ENCODE peak calls at places on chromosomes 4 and X, in seven cellular contexts. S is mammary epithelial cell, W is SK-N-SH, Y is keratinocyte, U is PC-9, T is fibroblast of lung, C is PC-3. J is an unnamed sample.
A peak's percentile ranks its signal among the peaks of the same experiment; 100 is the strongest.

GRCh38 chr4:25861951-25862410 is 807 bp downstream of the SEL1L3 start:
- DNase-seq in S (no peak), W (no peak), Y (no peak), U (peak; percentile 28), T (peak; percentile 28), C (peak; percentile 49), J (peak; percentile 95)

GRCh38 chr4:128827280-128827679 is 17.8 kb downstream of the JADE1 start:
- DNase-seq in S (no peak), W (no peak), Y (no peak), U (no peak), T (no peak), C (no peak), J (no peak)

GRCh38 chrX:12961191-12961718 is 13.7 kb upstream of the TMSB4X start:
- DNase-seq in S (peak; percentile 62), W (no peak), Y (no peak), U (no peak), T (no peak), C (no peak), J (no peak)

GRCh38 chrX:153797415-153798015 is 3.0 kb downstream of the SSR4 start:
- DNase-seq in S (no peak), W (no peak), Y (no peak), U (no peak), T (no peak), C (no peak), J (no peak)

GRCh38 chrX:27057883-27058282 is 405.3 kb downstream of the PPP4R3C start:
- DNase-seq in S (no peak), W (no peak), Y (no peak), U (no peak), T (no peak), C (no peak), J (no peak)

GRCh38 chr4:188781655-188782054 is 642.4 kb downstream of the TRIML1 start:
- DNase-seq in S (no peak), W (peak; percentile 16), Y (no peak), U (no peak), T (peak; percentile 22), C (peak; percentile 13), J (no peak)

GRCh38 chr4:8230033-8230432 is 30.9 kb downstream of the SH3TC1 start:
- DNase-seq in S (no peak), W (no peak), Y (no peak), U (no peak), T (no peak), C (no peak), J (no peak)

GRCh38 chrX:274904-275475 is 6.2 kb upstream of the PLCXD1 start:
- DNase-seq in S (no peak), W (no peak), Y (no peak), U (no peak), T (no peak), C (no peak), J (peak; percentile 45)

GRCh38 chr4:95114521-95114920 is 356.8 kb downstream of the BMPR1B start:
- DNase-seq in S (no peak), W (no peak), Y (no peak), U (no peak), T (no peak), C (peak; percentile 65), J (no peak)

GRCh38 chr4:129641179-129641578 is 545.2 kb downstream of the C4orf33 start:
- DNase-seq in S (peak; percentile 29), W (peak; percentile 13), Y (no peak), U (peak; percentile 29), T (peak; percentile 51), C (peak; percentile 67), J (no peak)

GRCh38 chr4:100657187-100657586 is 139.4 kb upstream of the EMCN start:
- DNase-seq in S (peak; percentile 27), W (no peak), Y (no peak), U (no peak), T (no peak), C (no peak), J (no peak)

GRCh38 chrX:17613979-17614572 is 123.2 kb upstream of the SCML1 start:
- DNase-seq in S (peak; percentile 76), W (no peak), Y (no peak), U (peak; percentile 43), T (peak; percentile 66), C (peak; percentile 59), J (no peak)

GRCh38 chrX:45140812-45141211 is 59.9 kb downstream of the DIPK2B start:
- DNase-seq in S (no peak), W (no peak), Y (no peak), U (no peak), T (no peak), C (no peak), J (no peak)

GRCh38 chrX:9759340-9759739 is 6.3 kb downstream of the GPR143 start:
- DNase-seq in S (no peak), W (no peak), Y (no peak), U (no peak), T (no peak), C (no peak), J (no peak)

GRCh38 chrX:9770319-9770718 is 4.7 kb upstream of the GPR143 start:
- DNase-seq in S (peak; percentile 15), W (no peak), Y (no peak), U (no peak), T (no peak), C (peak; percentile 58), J (no peak)

GRCh38 chrX:9767375-9767774 is 1.7 kb upstream of the GPR143 start:
- DNase-seq in S (no peak), W (no peak), Y (no peak), U (no peak), T (no peak), C (no peak), J (no peak)

GRCh38 chrX:9765737-9766098 is at the start of gene GPR143:
- DNase-seq in S (no peak), W (no peak), Y (no peak), U (no peak), T (no peak), C (no peak), J (peak; percentile 76)

GRCh38 chrX:9765072-9765736 is 443 bp downstream of the GPR143 start:
- DNase-seq in S (no peak), W (no peak), Y (no peak), U (no peak), T (no peak), C (no peak), J (no peak)
- H3K4me2 ChIP-seq in S (no peak overlapping the region), W (no peak overlapping the region), Y (no peak overlapping the region), U (no peak overlapping the region), T (no peak overlapping the region), C (no peak overlapping the region), J (no peak overlapping the region)

DNA sequence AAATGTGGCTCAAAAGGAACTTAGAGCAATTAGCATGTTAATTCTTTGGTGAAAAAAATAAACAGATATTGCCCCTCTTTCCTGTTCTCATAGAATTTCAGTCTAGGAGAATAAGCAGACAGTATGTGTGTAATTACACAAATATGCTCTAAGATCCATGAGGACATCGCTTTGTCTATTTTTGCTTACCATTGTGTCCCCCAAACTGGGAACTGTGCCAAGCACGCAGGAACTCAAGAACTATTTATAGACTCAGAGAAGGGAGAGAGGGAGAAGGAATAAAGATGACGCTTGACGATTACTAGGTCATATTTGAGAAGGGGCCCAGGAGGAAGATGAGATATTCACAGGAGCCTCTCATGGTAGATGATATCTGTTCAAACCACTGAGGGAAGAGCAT is 692.6 kb downstream of the RAB28 start:
- DNase-seq in S (no peak), W (no peak), Y (no peak), U (no peak), T (no peak), C (no peak), J (no peak)
- H3K4me3 ChIP-seq in S (no peak overlapping the region), W (no peak overlapping the region), Y (no peak overlapping the region), U (no peak overlapping the region), T (no peak overlapping the region), C (no peak overlapping the region), J (no peak overlapping the region)

DNA sequence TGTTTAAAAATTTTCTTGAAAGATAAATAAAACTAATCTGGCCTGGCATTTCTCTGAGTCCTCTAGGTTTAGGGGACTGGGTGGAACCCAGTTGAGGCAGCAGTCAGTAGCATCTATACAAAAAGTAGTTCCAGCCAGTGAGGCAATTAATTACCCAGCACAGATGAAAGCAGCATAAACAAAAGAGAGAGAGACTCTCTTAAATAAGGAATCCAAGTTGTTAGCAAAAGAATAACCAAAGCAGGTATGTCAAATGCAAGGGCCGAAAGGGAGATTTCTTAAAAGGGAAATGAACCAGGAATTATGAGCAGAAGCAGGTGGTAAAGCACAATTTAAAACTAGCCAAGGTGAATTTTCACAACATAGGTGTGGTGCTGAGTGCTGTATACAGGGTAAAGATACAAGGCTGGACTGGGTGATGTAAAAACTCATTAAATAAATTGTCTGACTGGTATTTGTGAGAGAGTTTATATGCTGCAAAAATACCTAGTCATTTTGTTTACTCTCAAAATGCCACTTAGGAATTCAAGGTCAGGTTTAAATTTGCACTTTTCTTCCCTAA is 94.6 kb upstream of the GALNT7 start:
- DNase-seq in S (no peak), W (no peak), Y (no peak), U (no peak), T (no peak), C (no peak), J (no peak)
- H3K4me2 ChIP-seq in S (no peak overlapping the region), W (no peak overlapping the region), Y (no peak overlapping the region), U (peak overlapping the region; percentile 58), T (no peak overlapping the region), C (peak overlapping the region; percentile 8), J (no peak overlapping the region)

DNA sequence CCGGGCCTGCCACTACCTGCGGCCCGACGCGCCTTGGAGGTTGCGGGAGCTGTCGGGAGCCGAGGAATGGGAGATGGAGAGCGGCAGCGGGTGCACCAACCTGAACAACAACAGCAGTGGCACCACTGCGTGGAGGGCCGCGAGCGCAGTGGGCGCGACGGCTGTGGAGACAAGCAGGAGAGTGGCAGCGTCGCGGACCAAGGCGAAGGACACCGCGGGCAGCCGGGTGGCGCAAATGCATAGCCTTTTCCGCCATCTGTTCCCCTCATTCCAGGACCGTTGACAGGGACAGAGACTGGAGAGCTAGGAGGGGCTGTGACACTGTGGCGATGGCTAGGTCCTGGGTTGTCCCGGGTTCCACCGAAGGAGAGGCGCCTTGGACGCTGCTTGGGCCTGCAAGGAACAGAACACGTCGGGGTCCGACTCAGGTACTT is 962 bp downstream of the SOWAHD start:
- DNase-seq in S (no peak), W (peak; percentile 29), Y (no peak), U (no peak), T (no peak), C (no peak), J (peak; percentile 17)
- H3K4me3 ChIP-seq in S (no peak overlapping the region), W (no peak overlapping the region), Y (no peak overlapping the region), U (no peak overlapping the region), T (no peak overlapping the region), C (no peak overlapping the region), J (no peak overlapping the region)